ENCODE peak calls at places on chromosomes 16 and 17, in five cellular contexts. T is skeletal muscle cell, E is NCI-H1105, O is HT1080, K is bronchial epithelial cell. J is an unnamed sample.
A peak's percentile ranks its signal among the peaks of the same experiment; 100 is the strongest.

GRCh38 chr17:7238418-7239090 is 703 bp downstream of the PHF23 start:
- DNase-seq in O (no peak), E (peak; percentile 16), K (no peak), T (no peak), J (no peak)

GRCh38 chr16:22255335-22255734 is 41.9 kb upstream of the POLR3E start:
- DNase-seq in T (no peak), O (no peak), K (no peak), E (no peak), J (no peak)

GRCh38 chr17:57881783-57882291 is 32.0 kb upstream of the MRPS23 start:
- DNase-seq in E (no peak), O (no peak), K (no peak), T (no peak), J (no peak)

GRCh38 chr16:64047878-64048277 is 1074.0 kb downstream of the CDH11 start:
- DNase-seq in K (no peak), O (no peak), E (no peak), T (no peak), J (no peak)

GRCh38 chr16:70777973-70778406 is 23.0 kb downstream of the VAC14 start:
- DNase-seq in K (no peak), O (peak; percentile 22), T (peak; percentile 15), E (no peak), J (no peak)

GRCh38 chr17:70678889-70679288 is 509.6 kb downstream of the KCNJ2 start:
- DNase-seq in K (no peak), T (no peak), O (no peak), E (no peak), J (no peak)

GRCh38 chr16:81940781-81941560 is 70.3 kb downstream of the SDR42E1 start:
- DNase-seq in O (peak; percentile 76), T (peak; percentile 23), E (peak; percentile 9), K (peak; percentile 67), J (peak; percentile 61)

GRCh38 chr17:77649717-77650211 is 308.7 kb upstream of the TNRC6C start:
- DNase-seq in K (peak; percentile 3), T (no peak), O (peak; percentile 62), E (no peak), J (no peak)

GRCh38 chr16:55116165-55116894 is 185.7 kb downstream of the IRX5 start:
- DNase-seq in K (peak; percentile 37), E (no peak), O (peak; percentile 46), T (no peak), J (peak; percentile 7)

GRCh38 chr17:13925579-13925978 is 143.7 kb upstream of the COX10 start:
- DNase-seq in K (no peak), T (no peak), O (peak; percentile 4), E (no peak), J (no peak)

GRCh38 chr16:27480761-27481160 is 69.0 kb downstream of the GTF3C1 start:
- DNase-seq in O (no peak), E (no peak), T (no peak), K (no peak), J (no peak)

GRCh38 chr16:10776280-10776679 is 32.6 kb downstream of the NUBP1 start:
- DNase-seq in E (no peak), O (no peak), K (no peak), T (no peak), J (no peak)

GRCh38 chr16:4733747-4734062 is 366 bp downstream of the ANKS3 start:
- DNase-seq in T (no peak), O (no peak), E (no peak), K (no peak), J (no peak)

GRCh38 chr16:87850009-87851006 is 19.0 kb downstream of the SLC7A5 start:
- DNase-seq in T (no peak), K (no peak), O (peak; percentile 40), E (peak; percentile 44), J (no peak)

GRCh38 chr16:88772871-88773811 is 11.9 kb downstream of the PIEZO1 start:
- DNase-seq in T (peak; percentile 69), K (no peak), O (no peak), E (no peak), J (peak; percentile 36)

GRCh38 chr16:27111486-27111885 is 44.8 kb downstream of the C16orf82 start:
- DNase-seq in K (no peak), E (no peak), O (no peak), T (no peak), J (no peak)

GRCh38 chr16:81446318-81447275 is 2.0 kb downstream of the CMIP start:
- DNase-seq in E (no peak), K (peak; percentile 83), O (no peak), T (no peak), J (peak; percentile 81)

GRCh38 chr16:65667013-65667578 is 545.2 kb upstream of the CDH11 start:
- DNase-seq in T (no peak), O (no peak), K (peak; percentile 45), E (no peak), J (peak; percentile 34)

GRCh38 chr17:10477701-10478100 is 8.3 kb upstream of the MYH4 start:
- DNase-seq in K (no peak), T (no peak), E (no peak), O (no peak), J (no peak)

J was measured in foreskin keratinocyte.